ENCODE peak calls at places on chromosome X, in six cellular contexts. E, Q, Y, A, G and C are unnamed samples.

GRCh38 chrX:22686138-22686541 is 313.6 kb upstream of the DDX53 start:
- DNase-seq in E (no peak), Q (no peak), Y (no peak), A (peak; percentile 73), G (no peak), C (no peak)

GRCh38 chrX:39052751-39053150 is 251.5 kb downstream of the MID1IP1 start:
- DNase-seq in E (no peak), Q (no peak), Y (no peak), A (no peak), G (no peak), C (no peak)

GRCh38 chrX:130118941-130119640 is 8.8 kb upstream of the ELF4 start:
- DNase-seq in E (no peak), Q (no peak), Y (no peak), A (peak; percentile 72), G (no peak), C (no peak)

GRCh38 chrX:149831473-149831872 is 49.5 kb upstream of the MAGEA8 start:
- DNase-seq in E (no peak), Q (no peak), Y (no peak), A (no peak), G (no peak), C (no peak)

GRCh38 chrX:30955687-30956086 is 66.6 kb upstream of the TAB3 start:
- DNase-seq in E (no peak), Q (no peak), Y (no peak), A (no peak), G (peak; percentile 21), C (no peak)

GRCh38 chrX:75278991-75279390 is 5.1 kb downstream of the UPRT start:
- DNase-seq in E (no peak), Q (no peak), Y (no peak), A (no peak), G (no peak), C (no peak)

GRCh38 chrX:18668468-18668867 is 3.4 kb downstream of the RS1 start:
- DNase-seq in E (no peak), Q (no peak), Y (no peak), A (no peak), G (no peak), C (no peak)

GRCh38 chrX:14832151-14832550 is 40.7 kb downstream of the FANCB start:
- DNase-seq in E (no peak), Q (no peak), Y (no peak), A (peak; percentile 80), G (no peak), C (no peak)

GRCh38 chrX:49309401-49309981 is 6.0 kb downstream of the GAGE10 start:
- DNase-seq in E (no peak), Q (peak; percentile 7), Y (peak; percentile 1), A (peak; percentile 22), G (no peak), C (no peak)

GRCh38 chrX:150848914-150849365 is 49.5 kb downstream of the CD99L2 start:
- DNase-seq in E (peak; percentile 84), Q (no peak), Y (no peak), A (no peak), G (peak; percentile 54), C (peak; percentile 39)

GRCh38 chrX:150038356-150038755 is 100.1 kb upstream of the EOLA2 start:
- DNase-seq in E (no peak), Q (no peak), Y (no peak), A (no peak), G (no peak), C (no peak)

GRCh38 chrX:49919617-49920016 is 2.8 kb upstream of the CLCN5 start:
- DNase-seq in E (no peak), Q (peak; percentile 54), Y (no peak), A (peak; percentile 46), G (peak; percentile 9), C (no peak)

GRCh38 chrX:17590892-17591740 is 146.2 kb upstream of the SCML1 start:
- DNase-seq in E (peak; percentile 27), Q (peak; percentile 65), Y (no peak), A (peak; percentile 80), G (peak; percentile 3), C (peak; percentile 58)

GRCh38 chrX:123818243-123818642 is 41.6 kb upstream of the XIAP start:
- DNase-seq in E (peak; percentile 73), Q (no peak), Y (no peak), A (peak; percentile 84), G (peak; percentile 63), C (peak; percentile 34)

GRCh38 chrX:15918003-15918402 is 63.4 kb upstream of the AP1S2 start:
- DNase-seq in E (no peak), Q (no peak), Y (no peak), A (no peak), G (no peak), C (no peak)

GRCh38 chrX:135086197-135086854 is 34.0 kb downstream of the ETDB start:
- DNase-seq in E (peak; percentile 22), Q (peak; percentile 69), Y (peak; percentile 11), A (peak; percentile 61), G (peak; percentile 39), C (peak; percentile 39)

GRCh38 chrX:153064061-153064460 is 7.8 kb downstream of the PNMA3 start:
- DNase-seq in E (no peak), Q (no peak), Y (no peak), A (no peak), G (peak; percentile 10), C (no peak)

GRCh38 chrX:136251042-136251991 is at the start of gene MAP7D3:
- DNase-seq in E (peak; percentile 42), Q (peak; percentile 86), Y (peak; percentile 49), A (peak; percentile 33), G (no peak), C (peak; percentile 73)

GRCh38 chrX:17377047-17377692 is 2.2 kb downstream of the NHS start:
- DNase-seq in E (peak; percentile 88), Q (peak; percentile 69), Y (no peak), A (peak; percentile 61), G (no peak), C (peak; percentile 74)

GRCh38 chrX:40012039-40012799 is 85.5 kb downstream of the BCOR start:
- DNase-seq in E (no peak), Q (peak; percentile 57), Y (no peak), A (peak; percentile 71), G (peak; percentile 63), C (no peak)

GRCh38 chrX:136215559-136215958 is 35.6 kb downstream of the MAP7D3 start:
- DNase-seq in E (no peak), Q (no peak), Y (no peak), A (peak; percentile 34), G (no peak), C (no peak)

GRCh38 chrX:131895002-131895401 is 128.1 kb upstream of the STK26 start:
- DNase-seq in E (no peak), Q (no peak), Y (no peak), A (peak; percentile 6), G (no peak), C (peak; percentile 64)

GRCh38 chrX:11437642-11438379 is 144.6 kb downstream of the AMELX start:
- DNase-seq in E (no peak), Q (no peak), Y (no peak), A (peak; percentile 55), G (peak; percentile 19), C (no peak)

GRCh38 chrX:82677281-82677680 is 830.8 kb upstream of the POU3F4 start:
- DNase-seq in E (no peak), Q (no peak), Y (no peak), A (no peak), G (no peak), C (no peak)

GRCh38 chrX:123525131-123525725 is 207.6 kb downstream of the THOC2 start:
- DNase-seq in E (no peak), Q (no peak), Y (no peak), A (no peak), G (no peak), C (no peak)

GRCh38 chrX:8433296-8434094 is 31.1 kb upstream of the VCX3B start:
- DNase-seq in E (no peak), Q (no peak), Y (no peak), A (no peak), G (no peak), C (peak; percentile 3)

GRCh38 chrX:100648601-100649417 is 4.8 kb downstream of the SRPX2 start:
- DNase-seq in E (no peak), Q (peak; percentile 45), Y (no peak), A (peak; percentile 84), G (peak; percentile 60), C (peak; percentile 70)
- H3K27ac ChIP-seq in E (no peak overlapping the region), Q (no peak overlapping the region), Y (no peak overlapping the region), A (peak overlapping the region; percentile 96), G (peak overlapping the region; percentile 97), C (peak overlapping the region; percentile 94)

DNA sequence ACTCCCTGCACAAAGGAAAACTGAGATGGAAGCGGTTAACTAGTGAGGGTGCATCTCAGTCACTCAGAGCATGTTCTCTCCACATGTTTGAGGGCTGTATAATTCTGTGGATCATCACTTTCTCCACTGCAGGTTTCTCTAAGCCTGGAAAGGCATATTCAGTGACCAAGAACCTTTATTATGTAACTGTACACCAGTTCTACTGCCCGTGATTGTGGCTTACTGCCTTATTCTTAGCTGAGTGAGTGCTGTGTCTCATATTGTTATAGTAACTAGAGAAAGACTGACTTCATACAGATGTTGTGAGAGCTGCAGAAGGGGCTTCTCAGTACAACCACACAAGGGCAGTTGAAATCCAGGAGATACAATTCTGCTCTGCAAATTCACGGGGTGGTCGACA is 130.4 kb upstream of the PUDP start:
- DNase-seq in E (no peak), Q (no peak), Y (no peak), A (no peak), G (no peak), C (no peak)
- H3K27ac ChIP-seq in E (no peak overlapping the region), Q (no peak overlapping the region), Y (no peak overlapping the region), A (no peak overlapping the region), G (no peak overlapping the region), C (no peak overlapping the region)

DNA sequence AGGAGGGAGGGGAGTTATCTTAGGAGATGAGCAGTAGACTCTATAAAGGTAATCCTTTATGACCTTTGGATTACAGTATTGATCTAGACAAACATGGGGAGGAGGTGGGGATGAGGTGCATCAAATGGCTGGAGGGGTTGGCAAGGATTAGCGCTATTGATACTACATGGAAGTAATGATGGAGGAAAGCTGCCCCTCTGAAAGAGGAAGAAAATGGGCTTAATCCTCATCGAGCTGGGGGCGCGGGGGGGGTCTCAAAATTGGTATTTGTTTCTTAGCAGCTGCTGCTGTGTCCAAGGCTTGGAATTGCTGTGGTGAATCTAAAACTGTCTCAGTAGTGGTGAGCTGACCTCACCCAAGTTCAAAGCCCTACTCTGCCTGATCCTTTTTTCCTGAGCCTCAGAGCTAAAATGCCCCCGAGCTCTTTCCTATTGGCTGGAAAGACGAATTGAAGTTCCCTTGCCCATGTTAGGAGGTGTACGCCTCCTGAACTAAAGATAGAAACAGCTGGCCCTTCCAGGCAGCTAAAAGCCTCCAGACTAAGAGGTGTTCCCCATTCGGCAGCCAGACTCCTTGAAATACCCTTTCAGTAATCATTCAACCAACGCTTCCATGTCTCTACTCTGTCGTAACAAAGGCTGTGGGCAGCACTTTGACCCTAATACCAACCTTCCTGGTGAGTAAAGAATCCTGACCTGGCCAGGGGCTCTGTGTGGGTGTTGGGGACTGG is at the start of gene ITGB1BP2:
- DNase-seq in E (no peak), Q (no peak), Y (no peak), A (peak; percentile 57), G (peak; percentile 43), C (no peak)
- H3K27ac ChIP-seq in E (no peak within 1 kb of the TSS), Q (no peak within 1 kb of the TSS), Y (no peak within 1 kb of the TSS), A (no peak within 1 kb of the TSS), G (peak within 1 kb of the TSS; percentile 63), C (no peak within 1 kb of the TSS)

GRCh38 chrX:262391-262909 is 18.7 kb upstream of the PLCXD1 start:
- DNase-seq in E (no peak), Q (no peak), Y (no peak), A (no peak), G (peak; percentile 68), C (no peak)
- H3K27ac ChIP-seq in E (peak overlapping the region; percentile 94), Q (no peak overlapping the region), Y (no peak overlapping the region), A (no peak overlapping the region), G (peak overlapping the region; percentile 89), C (no peak overlapping the region)

GRCh38 chrX:92247076-92247475 is 467.9 kb downstream of the PCDH11X start:
- DNase-seq in E (peak; percentile 4), Q (no peak), Y (no peak), A (peak; percentile 43), G (no peak), C (no peak)
- H3K27ac ChIP-seq in E (no peak overlapping the region), Q (no peak overlapping the region), Y (no peak overlapping the region), A (no peak overlapping the region), G (no peak overlapping the region), C (no peak overlapping the region)